ENCODE peak calls at places on chromosomes 5 and 9, in six cellular contexts. Z is H1, E is HepG2, M is K562, X is GM12878, F is SK-N-SH. V is an unnamed sample.

GRCh38 chr5:149777382-149777781 is 47.3 kb downstream of the PPARGC1B start:
- DNase-seq in Z (no peak), E (no peak), M (no peak), X (no peak), F (no peak), V (no peak)

GRCh38 chr5:90000351-90000750 is 409.2 kb downstream of the CETN3 start:
- DNase-seq in Z (no peak), E (no peak), M (no peak), X (no peak), F (no peak), V (no peak)

GRCh38 chr5:122674412-122674811 is 100.5 kb upstream of the SNX2 start:
- DNase-seq in Z (no peak), E (no peak), M (no peak), X (no peak), F (no peak), V (no peak)

GRCh38 chr9:88808019-88808656 is 183.1 kb upstream of the S1PR3 start:
- DNase-seq in Z (no peak), E (no peak), M (no peak), X (no peak), F (peak), V (peak)

GRCh38 chr5:6638236-6638635 is 5.0 kb downstream of the SRD5A1 start:
- DNase-seq in Z (no peak), E (no peak), M (no peak), X (no peak), F (no peak), V (no peak)

GRCh38 chr5:73093943-73094342 is 26.4 kb upstream of the TMEM171 start:
- DNase-seq in Z (no peak), E (no peak), M (no peak), X (no peak), F (no peak), V (no peak)

GRCh38 chr5:80254767-80255424 is 952 bp downstream of the SERINC5 start:
- DNase-seq in Z (no peak), E (no peak), M (no peak), X (no peak), F (peak), V (peak)

GRCh38 chr9:33081128-33081851 is 4.8 kb upstream of the SMU1 start:
- DNase-seq in Z (peak), E (peak), M (peak), X (peak), F (peak), V (peak)

GRCh38 chr5:57863661-57864060 is 381.1 kb upstream of the ACTBL2 start:
- DNase-seq in Z (no peak), E (no peak), M (no peak), X (no peak), F (no peak), V (no peak)

GRCh38 chr5:123771715-123772114 is 259.7 kb downstream of the CSNK1G3 start:
- DNase-seq in Z (no peak), E (no peak), M (no peak), X (no peak), F (no peak), V (no peak)

GRCh38 chr5:180333661-180334060 is 19.5 kb downstream of the GFPT2 start:
- DNase-seq in Z (no peak), E (no peak), M (no peak), X (no peak), F (no peak), V (no peak)

GRCh38 chr5:57032151-57032551 is 80.2 kb upstream of the MIER3 start:
- DNase-seq in Z (no peak), E (peak), M (no peak), X (no peak), F (no peak), V (no peak)

GRCh38 chr5:127400946-127401670 is 110.5 kb downstream of the MEGF10 start:
- DNase-seq in Z (no peak), E (no peak), M (no peak), X (no peak), F (no peak), V (no peak)

GRCh38 chr9:29044959-29045358 is 1471.7 kb upstream of the C9orf72 start:
- DNase-seq in Z (no peak), E (peak), M (no peak), X (no peak), F (no peak), V (no peak)

GRCh38 chr5:109877670-109878045 is 187.9 kb downstream of the MAN2A1 start:
- DNase-seq in Z (no peak), E (no peak), M (no peak), X (no peak), F (no peak), V (no peak)

GRCh38 chr9:96523429-96523828 is 73.5 kb downstream of the HABP4 start:
- DNase-seq in Z (no peak), E (no peak), M (no peak), X (no peak), F (no peak), V (no peak)

GRCh38 chr9:92709954-92710353 is 40.0 kb upstream of the IPPK start:
- DNase-seq in Z (no peak), E (no peak), M (no peak), X (no peak), F (no peak), V (no peak)

GRCh38 chr5:6633469-6634326 is 458 bp downstream of the SRD5A1 start:
- DNase-seq in Z (no peak), E (no peak), M (no peak), X (no peak), F (peak), V (no peak)

GRCh38 chr9:6838158-6838557 is 80.4 kb downstream of the KDM4C start:
- DNase-seq in Z (no peak), E (no peak), M (no peak), X (no peak), F (peak), V (no peak)

GRCh38 chr5:10320793-10321192 is 13.1 kb upstream of the CMBL start:
- DNase-seq in Z (no peak), E (no peak), M (peak), X (no peak), F (no peak), V (peak)

GRCh38 chr5:10315824-10316509 is 8.3 kb upstream of the CMBL start:
- DNase-seq in Z (no peak), E (no peak), M (no peak), X (no peak), F (no peak), V (no peak)

GRCh38 chr5:10321882-10322281 is 14.2 kb upstream of the CMBL start:
- DNase-seq in Z (no peak), E (no peak), M (no peak), X (no peak), F (no peak), V (no peak)

GRCh38 chr5:10317825-10318682 is 10.4 kb upstream of the CMBL start:
- DNase-seq in Z (no peak), E (no peak), M (peak), X (peak), F (no peak), V (no peak)

DNA sequence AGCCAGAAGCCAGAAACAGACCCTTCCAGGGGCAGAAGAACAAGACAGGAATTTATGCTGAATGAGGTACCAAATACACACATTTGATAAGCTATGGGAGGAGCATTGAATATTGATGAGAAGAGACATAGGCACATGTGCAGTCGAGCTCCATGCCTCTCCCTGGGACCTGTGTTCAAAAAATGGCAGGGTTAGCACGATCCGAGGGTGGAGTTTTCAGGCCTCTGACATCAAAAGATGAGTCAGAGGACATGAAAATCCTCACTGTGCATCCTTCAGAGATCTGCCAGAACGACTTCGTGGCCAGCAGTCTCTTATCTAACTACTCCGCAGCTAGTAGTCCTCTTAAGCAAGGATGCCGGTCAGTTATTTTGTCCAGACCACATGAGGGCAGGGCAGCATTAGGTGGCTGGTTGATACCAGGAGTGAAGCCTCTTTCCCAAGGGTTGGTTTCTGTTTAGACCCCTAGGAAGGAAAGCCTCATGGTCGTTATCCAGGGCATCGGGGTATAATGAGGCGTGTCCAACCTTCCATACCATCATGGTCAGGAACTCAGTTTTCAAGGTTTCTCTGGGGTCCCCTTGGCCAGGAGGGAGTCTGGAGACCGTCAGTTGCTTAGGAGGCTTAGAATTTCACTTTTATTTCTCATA is 11.6 kb upstream of the CMBL start:
- DNase-seq in Z (no peak), E (peak), M (peak), X (no peak), F (no peak), V (no peak)
- TF ChIP-seq GABPA in Z (no peak), E (no peak), M (no peak), X (no peak), F (no peak), V (no peak)

GRCh38 chr5:17147225-17148120 is 70.0 kb upstream of the BASP1 start:
- DNase-seq in Z (no peak), E (no peak), M (no peak), X (no peak), F (no peak), V (no peak)
- TF ChIP-seq GABPA in Z (no peak), E (no peak), M (no peak), X (no peak), F (no peak), V (no peak)

GRCh38 chr9:116496167-116496566 is 190.9 kb upstream of the TRIM32 start:
- DNase-seq in Z (no peak), E (no peak), M (no peak), X (no peak), F (no peak), V (no peak)

GRCh38 chr9:116495725-116496124 is 191.4 kb upstream of the TRIM32 start:
- DNase-seq in Z (no peak), E (no peak), M (no peak), X (no peak), F (no peak), V (no peak)

GRCh38 chr9:116497081-116497480 is 190.0 kb upstream of the TRIM32 start:
- DNase-seq in Z (no peak), E (no peak), M (no peak), X (no peak), F (no peak), V (no peak)

GRCh38 chr9:116493183-116493582 is 193.9 kb upstream of the TRIM32 start:
- DNase-seq in Z (no peak), E (no peak), M (no peak), X (no peak), F (no peak), V (no peak)

GRCh38 chr9:116494815-116495634 is 192.1 kb upstream of the TRIM32 start:
- DNase-seq in Z (no peak), E (peak), M (peak), X (no peak), F (no peak), V (no peak)
- TF ChIP-seq GABPA in Z (no peak), E (no peak), M (no peak), X (no peak), F (no peak), V (no peak)

GRCh38 chr9:37908283-37908682 is 4.4 kb upstream of the SLC25A51 start:
- DNase-seq in Z (no peak), E (no peak), M (no peak), X (no peak), F (no peak), V (no peak)
- TF ChIP-seq GABPA in Z (no peak), E (no peak), M (no peak), X (no peak), F (no peak), V (no peak)

V was measured in HL-60.